ENCODE peak calls at places on chromosomes 13 and 19, in six cellular contexts. L is H54, K is T-cell, W is heart right ventricle, X is AG08395, T is thoracic aorta. I is an unnamed sample.

GRCh38 chr13:98536729-98537128 is 40.2 kb downstream of the STK24 start:
- DNase-seq in L (no peak), K (no peak), W (no peak), X (no peak), T (no peak), I (no peak)

GRCh38 chr19:41588497-41589209 is 12.7 kb downstream of the CEACAM21 start:
- DNase-seq in L (peak), K (no peak), W (peak), X (peak), T (no peak), I (no peak)

GRCh38 chr13:35210234-35210633 is 266.3 kb downstream of the MAB21L1 start:
- DNase-seq in L (no peak), K (no peak), W (no peak), X (no peak), T (no peak), I (no peak)

GRCh38 chr13:112556600-112556999 is 31.4 kb downstream of the TUBGCP3 start:
- DNase-seq in L (no peak), K (no peak), W (no peak), X (no peak), T (no peak), I (no peak)

GRCh38 chr13:100565291-100565690 is 23.3 kb downstream of the GGACT start:
- DNase-seq in L (no peak), K (no peak), W (no peak), X (no peak), T (no peak), I (no peak)

GRCh38 chr13:77031869-77032268 is 4.9 kb upstream of the FBXL3 start:
- DNase-seq in L (no peak), K (no peak), W (no peak), X (no peak), T (no peak), I (no peak)

GRCh38 chr13:23433171-23434153 is at the start of gene SACS:
- DNase-seq in L (peak), K (no peak), W (peak), X (peak), T (no peak), I (peak)

GRCh38 chr13:98275711-98276171 is 98.7 kb upstream of the RNF113B start:
- DNase-seq in L (no peak), K (no peak), W (no peak), X (no peak), T (no peak), I (no peak)

GRCh38 chr13:102580552-102581169 is 16.1 kb upstream of the TPP2 start:
- DNase-seq in L (no peak), K (peak), W (peak), X (peak), T (no peak), I (peak)

I was measured in hepatic stellate cell.